ENCODE peak calls at places on chromosomes 2 and 18, in four cellular contexts. S is H1, Q is H9, D is neuronal stem cell. I is an unnamed sample.
A peak's percentile ranks its signal among the peaks of the same experiment; 100 is the strongest.

GRCh38 chr18:25229080-25229479 is 122.9 kb downstream of the ZNF521 start:
- DNase-seq in S (no peak), Q (no peak), D (no peak), I (no peak)

GRCh38 chr2:189382668-189383067 is 58.6 kb upstream of the WDR75 start:
- DNase-seq in S (no peak), Q (no peak), D (no peak), I (no peak)

GRCh38 chr2:8256888-8257287 is 425.0 kb upstream of the ID2 start:
- DNase-seq in S (no peak), Q (no peak), D (no peak), I (no peak)

GRCh38 chr2:46170611-46171385 is 126.4 kb upstream of the EPAS1 start:
- DNase-seq in S (no peak), Q (no peak), D (no peak), I (no peak)

GRCh38 chr18:74115046-74115445 is 32.6 kb downstream of the FBXO15 start:
- DNase-seq in S (no peak), Q (no peak), D (no peak), I (no peak)

GRCh38 chr2:12457831-12458230 is 258.9 kb upstream of the TRIB2 start:
- DNase-seq in S (no peak), Q (no peak), D (no peak), I (peak; percentile 71)

GRCh38 chr2:39484620-39485495 is 47.8 kb upstream of the MAP4K3 start:
- DNase-seq in S (no peak), Q (no peak), D (no peak), I (no peak)

GRCh38 chr2:86621290-86621943 is 2.2 kb downstream of the RNF103 start:
- DNase-seq in S (no peak), Q (no peak), D (no peak), I (peak; percentile 54)

GRCh38 chr2:231795525-231796327 is 9.5 kb downstream of the COPS7B start:
- DNase-seq in S (no peak), Q (no peak), D (no peak), I (no peak)

GRCh38 chr2:237456200-237456731 is 30.8 kb upstream of the MLPH start:
- DNase-seq in S (no peak), Q (no peak), D (no peak), I (no peak)
- H3K14ac ChIP-seq in S (no peak overlapping the region), Q (no peak overlapping the region), D (no peak overlapping the region), I (no peak overlapping the region)

DNA sequence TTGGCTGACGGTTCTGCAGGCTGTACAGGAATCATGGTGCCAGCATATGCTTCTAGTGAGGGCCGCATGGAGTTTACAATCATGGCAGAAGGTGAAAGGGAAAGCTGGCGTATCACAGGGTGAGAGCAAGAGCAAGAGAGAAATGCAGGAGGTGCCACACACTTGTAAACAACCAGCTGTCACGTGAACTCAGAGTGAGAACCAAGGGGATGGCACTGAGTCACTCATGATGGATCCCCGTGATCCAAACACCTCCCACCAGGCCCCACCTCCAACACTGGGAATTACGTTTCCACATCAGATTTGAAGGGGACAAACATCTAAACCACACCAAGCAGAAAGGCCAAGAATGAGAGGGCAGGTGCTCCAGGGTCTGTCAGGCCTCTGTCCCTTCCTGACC is 185.0 kb upstream of the PID1 start:
- DNase-seq in S (no peak), Q (no peak), D (no peak), I (no peak)
- H3K14ac ChIP-seq in S (no peak overlapping the region), Q (no peak overlapping the region), D (no peak overlapping the region), I (no peak overlapping the region)

DNA sequence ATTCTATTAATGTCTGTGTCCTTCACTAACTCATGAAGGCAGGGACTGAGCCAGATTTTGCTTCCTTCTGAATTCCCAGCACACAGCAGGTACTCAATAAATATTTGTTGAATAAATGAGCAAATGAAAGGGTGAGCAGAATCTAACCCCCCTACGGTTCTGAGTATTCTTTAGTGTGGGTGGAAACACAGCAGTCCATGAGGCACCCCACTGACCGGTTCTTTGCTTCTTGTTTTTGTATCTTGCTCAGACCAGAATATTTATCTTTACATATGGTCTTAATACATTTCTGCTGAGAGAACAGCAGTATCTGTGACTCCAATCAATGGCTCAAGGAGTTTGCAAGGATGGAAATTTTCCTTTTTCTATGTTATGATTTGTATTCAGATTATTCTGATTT is 506.4 kb upstream of the TNP1 start:
- DNase-seq in S (no peak), Q (no peak), D (no peak), I (no peak)
- H3K14ac ChIP-seq in S (no peak overlapping the region), Q (no peak overlapping the region), D (no peak overlapping the region), I (no peak overlapping the region)

DNA sequence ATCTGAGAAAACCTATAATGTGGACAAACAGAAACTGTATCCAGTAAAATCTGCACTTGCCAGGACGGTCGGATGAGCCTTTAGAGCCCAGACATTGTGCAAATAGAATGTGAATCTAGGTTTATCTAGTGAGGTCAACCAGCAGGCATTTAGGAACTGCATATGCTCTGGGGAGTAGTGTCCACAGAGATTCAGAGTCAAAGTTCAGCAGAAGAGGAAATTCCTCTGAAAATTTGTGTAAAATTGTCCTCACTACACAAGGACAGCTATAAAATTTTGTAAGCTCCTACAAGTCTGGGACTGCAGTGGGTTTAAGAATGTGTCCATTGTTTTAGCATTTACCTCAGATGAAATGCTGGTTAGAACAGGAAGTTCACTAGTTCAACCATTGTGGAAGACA is 9.8 kb upstream of the NDUFV2 start:
- DNase-seq in S (no peak), Q (no peak), D (no peak), I (no peak)
- H3K14ac ChIP-seq in S (no peak overlapping the region), Q (no peak overlapping the region), D (no peak overlapping the region), I (no peak overlapping the region)

GRCh38 chr2:133525751-133526467 is 42.4 kb downstream of the NCKAP5 start:
- DNase-seq in S (no peak), Q (no peak), D (no peak), I (no peak)

GRCh38 chr2:133531382-133531781 is 36.9 kb downstream of the NCKAP5 start:
- DNase-seq in S (no peak), Q (no peak), D (no peak), I (no peak)

GRCh38 chr2:133526468-133526769 is 41.8 kb downstream of the NCKAP5 start:
- DNase-seq in S (no peak), Q (no peak), D (no peak), I (no peak)

GRCh38 chr2:133532919-133533318 is 35.3 kb downstream of the NCKAP5 start:
- DNase-seq in S (no peak), Q (no peak), D (no peak), I (no peak)

DNA sequence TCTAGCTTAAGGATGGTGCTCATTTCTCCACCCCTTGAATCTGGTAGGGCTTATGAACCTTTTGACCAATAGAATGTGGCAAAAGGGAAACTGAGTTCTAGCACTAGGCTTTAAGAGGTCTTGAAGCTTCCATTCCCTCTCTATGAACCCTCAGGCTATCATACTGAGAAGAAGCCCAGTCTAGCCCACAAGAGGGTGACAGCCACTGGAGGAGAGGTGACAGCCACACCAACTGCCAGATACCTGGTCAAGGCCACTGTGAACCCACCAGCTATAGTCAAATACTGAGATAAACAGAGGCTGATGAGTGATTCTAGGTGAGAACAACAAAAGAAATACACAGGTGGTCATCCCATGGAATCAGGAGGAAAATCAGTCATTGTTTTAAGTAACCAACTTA is 37.6 kb downstream of the NCKAP5 start:
- DNase-seq in S (no peak), Q (no peak), D (no peak), I (no peak)
- H3K14ac ChIP-seq in S (no peak overlapping the region), Q (no peak overlapping the region), D (no peak overlapping the region), I (no peak overlapping the region)

DNA sequence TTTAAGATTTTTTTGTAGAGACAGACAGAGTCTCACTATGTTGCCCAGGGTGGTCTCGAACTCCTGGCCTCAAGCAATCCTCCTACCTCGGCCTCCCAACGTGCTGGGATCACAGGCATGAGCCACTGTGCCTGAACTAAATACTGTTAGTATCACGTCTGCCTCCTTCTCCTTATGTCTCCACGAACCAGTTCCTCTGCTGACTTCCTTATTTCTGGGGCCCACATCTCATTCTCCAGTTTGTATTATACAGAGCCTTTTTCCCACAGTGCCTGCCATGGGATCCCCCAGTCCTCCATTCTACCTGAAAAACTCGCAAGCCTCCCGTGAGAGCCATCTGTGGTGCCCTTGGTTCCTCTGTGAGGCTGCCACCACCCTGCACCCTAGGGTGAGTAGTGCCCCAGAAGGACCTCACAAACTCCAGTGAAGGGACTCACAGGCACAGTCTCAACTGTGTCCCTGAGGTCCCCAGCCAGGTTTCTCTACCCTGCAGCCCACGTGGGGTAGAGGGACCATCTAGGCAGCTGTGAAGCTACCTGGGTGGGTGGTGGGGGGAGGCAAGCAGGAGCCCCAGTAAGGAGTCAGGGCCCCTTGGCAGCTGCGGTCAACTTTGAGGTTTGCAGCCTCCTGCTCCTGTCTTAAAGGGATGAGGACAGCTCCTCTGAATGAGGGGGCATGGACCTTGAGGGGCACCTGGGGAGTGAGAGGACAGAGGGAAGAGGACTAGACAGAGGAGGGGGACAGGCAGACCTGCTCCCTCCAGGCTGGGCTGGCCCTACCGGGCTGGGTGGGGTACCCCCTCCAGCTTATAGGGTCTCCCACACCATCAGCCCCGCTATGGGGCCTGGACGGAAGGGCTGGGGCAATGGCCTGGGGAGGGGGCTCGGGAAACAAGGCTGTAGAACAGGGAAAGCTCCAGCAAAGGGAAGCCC is 1.1 kb downstream of the PSTPIP2 start:
- DNase-seq in S (no peak), Q (no peak), D (no peak), I (peak; percentile 6)
- H3K14ac ChIP-seq in S (no peak overlapping the region), Q (peak overlapping the region; percentile 76), D (no peak overlapping the region), I (peak overlapping the region; percentile 44)

GRCh38 chr2:18722101-18722500 is 132.7 kb upstream of the NT5C1B start:
- DNase-seq in S (no peak), Q (no peak), D (no peak), I (no peak)
- H3K14ac ChIP-seq in S (no peak overlapping the region), Q (no peak overlapping the region), D (no peak overlapping the region), I (no peak overlapping the region)